ENCODE peak calls at places on chromosomes 4 and X, in four cellular contexts. V is WTC11, I is tibial artery, A is HFF-Myc. Z is an unnamed sample.

GRCh38 chr4:22179124-22179874 is 230.7 kb upstream of the KCNIP4 start:
- DNase-seq in V (no peak), I (no peak), A (no peak), Z (no peak)

GRCh38 chr4:15868065-15868464 is 70.5 kb downstream of the FGFBP1 start:
- DNase-seq in V (no peak), I (peak), A (no peak), Z (no peak)

GRCh38 chrX:119479845-119480244 is 11.6 kb downstream of the SLC25A5 start:
- DNase-seq in V (no peak), I (no peak), A (no peak), Z (no peak)

GRCh38 chr4:85905761-85906160 is 430.8 kb downstream of the ARHGAP24 start:
- DNase-seq in V (no peak), I (no peak), A (no peak), Z (no peak)

GRCh38 chr4:8019396-8020365 is 80.0 kb upstream of the AFAP1 start:
- DNase-seq in V (no peak), I (no peak), A (no peak), Z (no peak)

GRCh38 chrX:55167124-55167523 is 53.0 kb upstream of the PAGE5 start:
- DNase-seq in V (no peak), I (no peak), A (no peak), Z (no peak)

GRCh38 chrX:10109695-10110094 is 47.1 kb upstream of the CLCN4 start:
- DNase-seq in V (no peak), I (no peak), A (no peak), Z (peak)

GRCh38 chr4:56986952-56987351 is 8.3 kb downstream of the POLR2B start:
- DNase-seq in V (no peak), I (no peak), A (no peak), Z (no peak)

GRCh38 chrX:100649550-100650356 is 5.8 kb downstream of the SRPX2 start:
- DNase-seq in V (peak), I (peak), A (peak), Z (peak)

GRCh38 chr4:8726344-8726851 is 133.8 kb downstream of the CPZ start:
- DNase-seq in V (no peak), I (peak), A (no peak), Z (no peak)

GRCh38 chr4:7238300-7238960 is 46.1 kb downstream of the SORCS2 start:
- DNase-seq in V (peak), I (no peak), A (no peak), Z (no peak)

GRCh38 chr4:112633477-112634235 is 3.1 kb downstream of the ZGRF1 start:
- DNase-seq in V (no peak), I (no peak), A (no peak), Z (no peak)

GRCh38 chr4:156676116-156676851 is 295.3 kb downstream of the PDGFC start:
- DNase-seq in V (no peak), I (no peak), A (no peak), Z (no peak)

GRCh38 chr4:168685136-168685535 is 188.3 kb downstream of the PALLD start:
- DNase-seq in V (no peak), I (no peak), A (no peak), Z (no peak)

GRCh38 chrX:23317799-23318724 is 16.6 kb upstream of the PTCHD1 start:
- DNase-seq in V (peak), I (no peak), A (no peak), Z (no peak)

GRCh38 chr4:1200425-1201035 is 28.1 kb upstream of the SPON2 start:
- DNase-seq in V (peak), I (peak), A (peak), Z (peak)

GRCh38 chr4:156971623-156972369 is at the start of gene PDGFC:
- DNase-seq in V (peak), I (peak), A (no peak), Z (peak)

GRCh38 chr4:94714360-94714759 is 43.4 kb upstream of the BMPR1B start:
- DNase-seq in V (no peak), I (no peak), A (no peak), Z (no peak)

GRCh38 chrX:115058276-115058675 is 40.9 kb upstream of the IL13RA2 start:
- DNase-seq in V (no peak), I (no peak), A (peak), Z (no peak)

GRCh38 chr4:19987746-19988145 is 264.0 kb upstream of the SLIT2 start:
- DNase-seq in V (no peak), I (no peak), A (peak), Z (no peak)

GRCh38 chrX:7110821-7111276 is 36.7 kb upstream of the STS start:
- DNase-seq in V (no peak), I (no peak), A (no peak), Z (no peak)

GRCh38 chr4:4427886-4428285 is 41.0 kb downstream of the NSG1 start:
- DNase-seq in V (no peak), I (no peak), A (no peak), Z (no peak)

Z was measured in left ventricle myocardium inferior.